ENCODE peak calls at places on chromosomes 16 and 17, in nine cellular contexts. M is PC-3; U is stimulated activated CD4-positive, alpha-beta T cell treated with anti-CD3 and anti-CD28 coated beads, Interleukin-4, amount 100 ng/mL, for 24 hours; P is skeletal muscle cell; J is T-cell; S is stimulated activated CD8-positive, alpha-beta memory T cell treated with anti-CD3 and anti-CD28 coated beads, Interleukin-15, amount 100 ng/mL, for 1 hour; C is adrenal gland; H is Peyer's patch; E is epithelial cell of esophagus. A is an unnamed sample.

GRCh38 chr16:8831450-8832382 is 34.1 kb downstream of the PMM2 start:
- DNase-seq in J (no peak), P (no peak), E (no peak), C (no peak), U (no peak), H (no peak), M (no peak), S (no peak), A (no peak)

GRCh38 chr16:47358816-47359215 is 102.0 kb downstream of the ITFG1 start:
- DNase-seq in M (peak; percentile 59), H (no peak), C (no peak), P (no peak), S (no peak), U (no peak), J (no peak), E (peak; percentile 20), A (peak; percentile 82)

GRCh38 chr17:8687732-8688131 is 56.9 kb downstream of the CCDC42 start:
- DNase-seq in S (no peak), M (no peak), U (no peak), H (no peak), P (no peak), J (no peak), C (no peak), E (no peak), A (no peak)

GRCh38 chr16:21301168-21301894 is 23.2 kb upstream of the CRYM start:
- DNase-seq in E (peak; percentile 95), S (no peak), C (peak; percentile 68), U (peak; percentile 18), P (peak; percentile 21), H (peak; percentile 84), J (peak; percentile 5), M (peak; percentile 76), A (peak; percentile 77)

GRCh38 chr17:77254961-77255741 is 114.4 kb downstream of the SEC14L1 start:
- DNase-seq in P (peak; percentile 57), H (no peak), S (no peak), U (no peak), C (peak; percentile 70), M (peak; percentile 99), E (peak; percentile 98), J (no peak), A (peak; percentile 94)

GRCh38 chr17:2689411-2690164 is 22.0 kb downstream of the CLUH start:
- DNase-seq in P (no peak), H (peak; percentile 35), J (no peak), E (no peak), S (no peak), C (no peak), M (no peak), U (no peak), A (no peak)

GRCh38 chr16:75257886-75258806 is 6.7 kb upstream of the BCAR1 start:
- DNase-seq in U (no peak), C (no peak), E (no peak), J (no peak), S (no peak), M (no peak), P (no peak), H (no peak), A (no peak)

GRCh38 chr17:73932216-73932749 is 271.2 kb upstream of the RPL38 start:
- DNase-seq in M (no peak), C (no peak), E (no peak), S (no peak), P (no peak), J (no peak), H (no peak), U (no peak), A (no peak)

GRCh38 chr16:53754938-53755910 is 51.3 kb downstream of the FTO start:
- DNase-seq in M (peak; percentile 67), U (no peak), S (no peak), C (peak; percentile 55), P (peak; percentile 36), H (no peak), E (peak; percentile 91), J (no peak), A (peak; percentile 34)

GRCh38 chr16:30539000-30539964 is 4.6 kb upstream of the ZNF747 start:
- DNase-seq in M (no peak), S (no peak), U (no peak), H (no peak), E (no peak), P (no peak), C (no peak), J (no peak), A (no peak)

GRCh38 chr17:75848523-75849303 is 4.5 kb upstream of the UNC13D start:
- DNase-seq in U (peak; percentile 87), C (peak; percentile 84), H (peak; percentile 89), S (peak; percentile 77), M (peak; percentile 85), P (no peak), J (peak; percentile 77), E (peak; percentile 83), A (no peak)

GRCh38 chr16:18783430-18784341 is 6.4 kb downstream of the RPS15A start:
- DNase-seq in S (no peak), P (no peak), M (no peak), H (no peak), E (no peak), J (no peak), U (no peak), C (no peak), A (no peak)

GRCh38 chr16:67538666-67539101 is 10.1 kb downstream of the RIPOR1 start:
- DNase-seq in J (no peak), S (no peak), H (no peak), P (no peak), U (no peak), E (no peak), C (no peak), M (no peak), A (peak; percentile 15)

GRCh38 chr16:4147236-4147635 is 31.0 kb upstream of the ADCY9 start:
- DNase-seq in E (no peak), U (no peak), P (no peak), C (no peak), S (no peak), M (no peak), H (no peak), J (no peak), A (no peak)

A was measured in myocyte.